ENCODE peak calls at places on chromosomes 13 and 19, in ten cellular contexts. G, H, Y, D, T, V, K, N, P and I are unnamed samples.

GRCh38 chr19:2246014-2246620 is 3.0 kb upstream of the AMH start:
- DNase-seq in K (no peak), T (no peak), N (no peak), G (no peak), H (no peak), D (no peak), Y (no peak), P (no peak), V (no peak), I (no peak)

GRCh38 chr19:55246462-55247451 is 12.1 kb downstream of the PPP6R1 start:
- DNase-seq in H (no peak), T (no peak), G (no peak), V (no peak), K (no peak), Y (no peak), N (no peak), P (no peak), D (no peak), I (no peak)

GRCh38 chr19:43662487-43662886 is 7.5 kb downstream of the PLAUR start:
- DNase-seq in G (no peak), Y (no peak), P (peak; percentile 41), V (no peak), H (no peak), K (no peak), N (no peak), T (no peak), D (no peak), I (peak; percentile 12)

GRCh38 chr19:3573162-3573857 is 566 bp downstream of the HMG20B start:
- DNase-seq in N (no peak), V (peak; percentile 74), K (no peak), G (no peak), Y (no peak), H (peak; percentile 33), T (no peak), P (no peak), D (no peak), I (peak; percentile 66)

GRCh38 chr13:80242728-80243427 is 98.0 kb downstream of the SPRY2 start:
- DNase-seq in T (no peak), Y (no peak), H (no peak), K (no peak), V (no peak), D (no peak), P (no peak), N (no peak), G (no peak), I (no peak)

GRCh38 chr13:103884139-103884723 is 818.0 kb upstream of the SLC10A2 start:
- DNase-seq in K (no peak), T (no peak), G (no peak), N (no peak), H (no peak), V (no peak), D (no peak), Y (no peak), P (peak; percentile 4), I (no peak)

GRCh38 chr13:40660692-40661091 is 5.7 kb downstream of the FOXO1 start:
- DNase-seq in Y (no peak), H (no peak), T (no peak), N (no peak), G (no peak), K (no peak), D (no peak), V (no peak), P (no peak), I (no peak)

GRCh38 chr19:14375582-14376291 is 5.5 kb upstream of the ADGRE5 start:
- DNase-seq in P (no peak), D (no peak), T (no peak), Y (no peak), N (no peak), G (no peak), H (no peak), K (peak; percentile 22), V (peak; percentile 83), I (no peak)

GRCh38 chr13:46469064-46469463 is 82.0 kb upstream of the RUBCNL start:
- DNase-seq in N (no peak), K (no peak), P (no peak), H (no peak), T (no peak), G (no peak), D (no peak), Y (no peak), V (no peak), I (no peak)

GRCh38 chr13:92313382-92313781 is 913.2 kb upstream of the GPC6 start:
- DNase-seq in T (no peak), D (no peak), K (no peak), P (no peak), Y (no peak), N (no peak), V (no peak), G (no peak), H (no peak), I (no peak)

GRCh38 chr19:44576843-44577565 is 36.4 kb upstream of the IGSF23 start:
- DNase-seq in H (peak; percentile 56), V (no peak), T (no peak), P (peak; percentile 65), D (no peak), K (peak; percentile 20), N (peak; percentile 58), G (no peak), Y (no peak), I (peak; percentile 20)

GRCh38 chr13:29924482-29924884 is 74.1 kb upstream of the UBL3 start:
- DNase-seq in P (peak; percentile 44), H (no peak), T (no peak), D (no peak), Y (no peak), K (peak; percentile 86), G (peak; percentile 37), V (no peak), N (no peak), I (no peak)

GRCh38 chr13:29922281-29922821 is 71.9 kb upstream of the UBL3 start:
- DNase-seq in V (no peak), G (no peak), T (no peak), D (no peak), Y (no peak), H (no peak), P (no peak), K (peak; percentile 54), N (no peak), I (no peak)

GRCh38 chr13:29924951-29925350 is 74.5 kb upstream of the UBL3 start:
- DNase-seq in P (no peak), V (no peak), K (no peak), H (no peak), G (no peak), D (no peak), T (no peak), N (no peak), Y (no peak), I (no peak)

GRCh38 chr13:29922896-29923295 is 72.5 kb upstream of the UBL3 start:
- DNase-seq in G (no peak), N (no peak), P (no peak), H (no peak), K (peak; percentile 71), V (no peak), D (no peak), Y (no peak), T (no peak), I (peak; percentile 4)

GRCh38 chr13:29923554-29924481 is 73.4 kb upstream of the UBL3 start:
- DNase-seq in V (peak; percentile 90), H (peak; percentile 94), G (peak; percentile 58), D (peak; percentile 83), N (peak; percentile 86), T (peak; percentile 47), Y (peak; percentile 58), P (peak; percentile 99), K (peak; percentile 99), I (peak; percentile 71)
- TF ChIP-seq POLR2A in V (no peak), H (peak; percentile 30), G (no peak), D (no peak), N (no peak), T (no peak), Y (no peak), P (peak; percentile 75), K (no peak), I (no peak)

GRCh38 chr19:39402417-39403297 is 4.0 kb upstream of the ZFP36 start:
- DNase-seq in V (peak; percentile 97), N (peak; percentile 93), H (peak; percentile 92), Y (peak; percentile 94), D (peak; percentile 95), G (peak; percentile 72), T (peak; percentile 58), K (peak; percentile 93), P (no peak), I (peak; percentile 91)
- TF ChIP-seq POLR2A in V (no peak), N (peak; percentile 53), H (no peak), Y (peak; percentile 68), D (no peak), G (peak; percentile 33), T (no peak), K (peak; percentile 29), P (no peak), I (peak; percentile 47)

GRCh38 chr13:83825676-83826075 is 56.6 kb downstream of the SLITRK1 start:
- DNase-seq in G (no peak), V (no peak), N (no peak), T (no peak), D (no peak), P (no peak), H (no peak), Y (no peak), K (no peak), I (no peak)
- TF ChIP-seq POLR2A in G (no peak), V (no peak), N (no peak), T (no peak), D (no peak), P (no peak), H (no peak), Y (no peak), K (no peak), I (no peak)

GRCh38 chr19:47130589-47131168 is at the start of gene SAE1:
- DNase-seq in H (peak; percentile 93), D (peak; percentile 89), K (peak; percentile 99), P (peak; percentile 97), G (peak; percentile 84), V (peak; percentile 98), T (peak; percentile 97), N (peak; percentile 96), Y (peak; percentile 84), I (peak; percentile 99)

GRCh38 chr19:47130120-47130588 is 481 bp upstream of the SAE1 start:
- DNase-seq in K (no peak), H (no peak), N (no peak), Y (no peak), T (no peak), V (no peak), P (no peak), G (no peak), D (no peak), I (no peak)

GRCh38 chr19:47133021-47133471 is 2.4 kb downstream of the SAE1 start:
- DNase-seq in N (no peak), G (no peak), P (no peak), Y (no peak), H (no peak), K (no peak), D (no peak), T (no peak), V (no peak), I (no peak)

GRCh38 chr19:47134533-47134932 is 3.9 kb downstream of the SAE1 start:
- DNase-seq in V (no peak), D (no peak), K (no peak), T (no peak), H (no peak), P (no peak), G (no peak), Y (no peak), N (no peak), I (no peak)

DNA sequence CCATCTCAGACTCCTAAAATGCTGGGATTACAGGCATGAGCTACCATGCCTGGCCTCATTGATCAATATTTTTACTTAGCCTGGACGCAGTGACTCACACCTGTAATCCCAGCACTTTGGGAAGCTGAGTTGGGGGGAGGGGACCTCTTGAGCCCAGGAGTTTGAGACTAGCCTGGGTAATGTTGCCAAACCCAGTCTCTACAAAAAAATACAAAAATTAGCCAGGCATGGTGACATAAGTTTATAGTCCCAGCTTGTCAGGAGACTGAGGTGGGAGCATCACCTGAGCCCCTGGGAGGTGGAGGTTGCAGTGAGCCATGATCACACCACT is 1.9 kb downstream of the SAE1 start:
- DNase-seq in D (no peak), Y (no peak), P (no peak), N (no peak), V (no peak), H (no peak), K (no peak), G (no peak), T (no peak), I (no peak)
- TF ChIP-seq POLR2A in D (no peak), Y (no peak), P (no peak), N (no peak), V (no peak), H (no peak), K (no peak), G (no peak), T (no peak), I (no peak)